ENCODE peak calls at places on chromosomes 12 and 14, in seven cellular contexts. F, X, Y, R, V, G and A are unnamed samples.

GRCh38 chr14:90580381-90581335 is 183.8 kb downstream of the CALM1 start:
- DNase-seq in F (no peak), X (no peak), Y (no peak), R (no peak), V (no peak), G (peak; percentile 52), A (no peak)

GRCh38 chr14:103058209-103059055 is 1.1 kb upstream of the CDC42BPB start:
- DNase-seq in F (no peak), X (peak; percentile 36), Y (no peak), R (no peak), V (no peak), G (peak; percentile 15), A (no peak)

GRCh38 chr12:80400591-80400991 is 43.4 kb upstream of the PTPRQ start:
- DNase-seq in F (no peak), X (peak; percentile 23), Y (no peak), R (no peak), V (no peak), G (peak; percentile 15), A (no peak)

GRCh38 chr12:118061011-118061875 is at the start of gene WSB2:
- DNase-seq in F (no peak), X (peak; percentile 70), Y (no peak), R (peak; percentile 31), V (peak; percentile 73), G (peak; percentile 56), A (peak; percentile 53)

GRCh38 chr12:121814429-121815119 is 10.8 kb downstream of the SETD1B start:
- DNase-seq in F (no peak), X (no peak), Y (no peak), R (no peak), V (no peak), G (no peak), A (no peak)

GRCh38 chr12:599756-600155 is 63.5 kb downstream of the NINJ2 start:
- DNase-seq in F (no peak), X (no peak), Y (no peak), R (no peak), V (no peak), G (no peak), A (no peak)

GRCh38 chr12:50174971-50175715 is 8.0 kb upstream of the CERS5 start:
- DNase-seq in F (peak; percentile 58), X (peak; percentile 79), Y (no peak), R (peak; percentile 34), V (peak; percentile 80), G (peak; percentile 89), A (peak; percentile 48)

GRCh38 chr12:14884458-14884878 is 1.2 kb downstream of the MGP start:
- DNase-seq in F (no peak), X (peak; percentile 81), Y (peak; percentile 66), R (no peak), V (no peak), G (peak; percentile 92), A (peak; percentile 82)

GRCh38 chr12:122730215-122731014 is at the start of gene HCAR1:
- DNase-seq in F (no peak), X (no peak), Y (no peak), R (peak; percentile 40), V (peak; percentile 27), G (peak; percentile 63), A (no peak)

GRCh38 chr12:3150820-3151590 is 73.8 kb downstream of the TSPAN9 start:
- DNase-seq in F (no peak), X (peak; percentile 70), Y (no peak), R (no peak), V (no peak), G (peak; percentile 73), A (no peak)

GRCh38 chr14:89125216-89125615 is 291.8 kb downstream of the FOXN3 start:
- DNase-seq in F (no peak), X (no peak), Y (no peak), R (no peak), V (no peak), G (no peak), A (no peak)

GRCh38 chr14:22131749-22132476 is 457.1 kb downstream of the DAD1 start:
- DNase-seq in F (no peak), X (no peak), Y (no peak), R (no peak), V (no peak), G (peak; percentile 13), A (no peak)

GRCh38 chr12:59322473-59322872 is 273.4 kb upstream of the SLC16A7 start:
- DNase-seq in F (no peak), X (no peak), Y (no peak), R (no peak), V (peak; percentile 59), G (no peak), A (no peak)

GRCh38 chr12:93128332-93128707 is 199.2 kb upstream of the EEA1 start:
- DNase-seq in F (no peak), X (no peak), Y (no peak), R (no peak), V (peak; percentile 98), G (no peak), A (no peak)

GRCh38 chr12:3328571-3328970 is 162.4 kb upstream of the PRMT8 start:
- DNase-seq in F (no peak), X (no peak), Y (no peak), R (no peak), V (no peak), G (no peak), A (no peak)

GRCh38 chr12:110365743-110366473 is 37.6 kb downstream of the ANAPC7 start:
- DNase-seq in F (no peak), X (no peak), Y (no peak), R (no peak), V (no peak), G (no peak), A (no peak)

GRCh38 chr12:109944975-109945374 is 44.9 kb downstream of the TCHP start:
- DNase-seq in F (no peak), X (peak; percentile 31), Y (no peak), R (no peak), V (no peak), G (peak; percentile 73), A (no peak)

GRCh38 chr14:51328089-51328941 is 88.3 kb downstream of the TMX1 start:
- DNase-seq in F (no peak), X (peak; percentile 72), Y (no peak), R (no peak), V (no peak), G (peak; percentile 80), A (no peak)

GRCh38 chr12:49819786-49820185 is 8.4 kb downstream of the NCKAP5L start:
- DNase-seq in F (no peak), X (no peak), Y (no peak), R (no peak), V (no peak), G (no peak), A (no peak)

GRCh38 chr14:55500219-55500701 is 59.8 kb upstream of the TBPL2 start:
- DNase-seq in F (no peak), X (no peak), Y (no peak), R (no peak), V (peak; percentile 59), G (no peak), A (no peak)

GRCh38 chr14:92582706-92583452 is 69.3 kb downstream of the RIN3 start:
- DNase-seq in F (no peak), X (no peak), Y (no peak), R (no peak), V (no peak), G (no peak), A (no peak)

GRCh38 chr12:89708793-89709156 is at the start of gene ATP2B1:
- DNase-seq in F (peak; percentile 47), X (peak; percentile 90), Y (no peak), R (peak; percentile 75), V (peak; percentile 93), G (peak; percentile 90), A (peak; percentile 94)

GRCh38 chr14:77647853-77648252 is 31.4 kb upstream of the SPTLC2 start:
- DNase-seq in F (no peak), X (no peak), Y (no peak), R (no peak), V (no peak), G (no peak), A (no peak)

GRCh38 chr12:97404549-97404948 is 58.1 kb upstream of the RMST start:
- DNase-seq in F (peak; percentile 10), X (peak; percentile 0), Y (peak; percentile 10), R (peak; percentile 39), V (peak; percentile 77), G (peak; percentile 20), A (peak; percentile 9)

GRCh38 chr12:32604565-32604964 is 74.5 kb upstream of the DNM1L start:
- DNase-seq in F (no peak), X (no peak), Y (no peak), R (no peak), V (no peak), G (no peak), A (no peak)